ENCODE peak calls at places on chromosomes 13 and 19, in five cellular contexts. M is SK-N-SH, P is GM12878, J is A549, Z is stomach. T is an unnamed sample.

GRCh38 chr19:12720851-12721655 is 2.7 kb downstream of the TNPO2 start:
- DNase-seq in M (peak; percentile 62), P (no peak), J (no peak), Z (no peak), T (no peak)

GRCh38 chr19:11446652-11447301 is 11.3 kb downstream of the PRKCSH start:
- DNase-seq in M (peak; percentile 97), P (no peak), J (peak; percentile 70), Z (peak; percentile 63), T (peak; percentile 78)

GRCh38 chr13:101520672-101521071 is 68.2 kb downstream of the ITGBL1 start:
- DNase-seq in M (no peak), P (no peak), J (no peak), Z (no peak), T (no peak)

GRCh38 chr19:41641879-41642485 is 15.1 kb upstream of the CEACAM4 start:
- DNase-seq in M (peak; percentile 78), P (peak; percentile 4), J (peak; percentile 99), Z (peak; percentile 77), T (no peak)

GRCh38 chr13:25218011-25218410 is 45.9 kb upstream of the AMER2 start:
- DNase-seq in M (no peak), P (no peak), J (no peak), Z (no peak), T (no peak)

GRCh38 chr13:37617162-37617561 is 18.6 kb upstream of the POSTN start:
- DNase-seq in M (no peak), P (no peak), J (no peak), Z (no peak), T (no peak)

GRCh38 chr13:91056746-91057145 is 290.7 kb upstream of the MIR17HG start:
- DNase-seq in M (no peak), P (peak; percentile 57), J (no peak), Z (no peak), T (no peak)

GRCh38 chr13:99974939-99975561 is 3.5 kb upstream of the ZIC5 start:
- DNase-seq in M (peak; percentile 32), P (no peak), J (no peak), Z (peak; percentile 11), T (no peak)

GRCh38 chr19:35161434-35161743 is 6.9 kb downstream of the FXYD5 start:
- DNase-seq in M (no peak), P (no peak), J (no peak), Z (no peak), T (no peak)

GRCh38 chr19:42547927-42548326 is 19.6 kb upstream of the CEACAM1 start:
- DNase-seq in M (no peak), P (no peak), J (no peak), Z (no peak), T (no peak)

GRCh38 chr19:41575998-41576397 is at the start of gene CEACAM21:
- DNase-seq in M (no peak), P (no peak), J (no peak), Z (peak; percentile 45), T (no peak)

DNA sequence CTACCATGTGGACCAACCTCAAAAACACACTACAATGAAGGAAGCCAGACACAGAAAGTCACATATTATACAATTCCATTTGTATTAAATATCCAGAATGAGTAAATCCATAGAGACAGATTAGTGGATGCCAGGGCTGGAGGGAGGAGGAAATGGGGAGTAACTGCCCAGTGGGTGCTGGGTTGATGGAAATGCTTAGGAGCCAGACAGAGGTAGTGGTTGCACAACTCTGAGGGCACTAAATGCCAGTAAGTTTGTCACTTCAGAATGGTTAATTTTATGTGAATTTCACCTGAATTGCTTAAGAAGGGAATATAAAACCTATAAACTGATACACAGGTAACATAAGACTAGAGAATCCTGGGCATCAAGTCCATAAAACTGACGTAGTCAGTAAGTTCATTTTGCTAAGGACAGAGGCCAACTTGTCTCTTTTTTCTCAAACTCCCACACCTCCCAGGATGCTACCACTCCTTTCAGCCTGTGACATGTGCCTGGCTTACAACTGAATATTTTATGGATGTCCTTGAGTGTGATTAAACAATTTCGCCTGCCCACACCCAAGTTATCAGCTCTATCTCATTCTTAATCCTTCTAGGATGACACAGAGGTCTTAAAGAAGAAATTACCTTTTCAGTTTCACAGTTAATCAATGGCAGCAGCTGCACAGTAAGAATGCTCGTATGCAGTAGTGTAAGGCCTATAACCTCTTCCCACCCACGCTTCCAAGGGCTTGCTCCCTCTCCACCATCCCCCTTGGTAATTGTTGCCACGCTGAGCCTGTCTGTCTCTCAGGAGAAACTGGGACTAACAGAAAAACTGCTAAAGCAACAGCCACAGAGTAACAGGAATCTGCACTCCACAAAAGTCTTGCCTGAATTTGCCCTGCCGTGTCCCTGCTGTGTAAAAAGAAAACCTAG is 5.9 kb upstream of the MLNR start:
- DNase-seq in M (no peak), P (no peak), J (no peak), Z (no peak), T (no peak)
- H3K27ac ChIP-seq in M (no peak overlapping the region), P (no peak overlapping the region), J (no peak overlapping the region), Z (no peak overlapping the region), T (no peak overlapping the region)

GRCh38 chr19:44765949-44766335 is 11.7 kb upstream of the CBLC start:
- DNase-seq in M (no peak), P (no peak), J (no peak), Z (no peak), T (no peak)

GRCh38 chr19:44774614-44775013 is 3.1 kb upstream of the CBLC start:
- DNase-seq in M (no peak), P (no peak), J (no peak), Z (no peak), T (no peak)

GRCh38 chr19:44767295-44768180 is 10.2 kb upstream of the CBLC start:
- DNase-seq in M (no peak), P (no peak), J (no peak), Z (no peak), T (no peak)

GRCh38 chr19:44772969-44773368 is 4.7 kb upstream of the CBLC start:
- DNase-seq in M (no peak), P (no peak), J (no peak), Z (no peak), T (no peak)

DNA sequence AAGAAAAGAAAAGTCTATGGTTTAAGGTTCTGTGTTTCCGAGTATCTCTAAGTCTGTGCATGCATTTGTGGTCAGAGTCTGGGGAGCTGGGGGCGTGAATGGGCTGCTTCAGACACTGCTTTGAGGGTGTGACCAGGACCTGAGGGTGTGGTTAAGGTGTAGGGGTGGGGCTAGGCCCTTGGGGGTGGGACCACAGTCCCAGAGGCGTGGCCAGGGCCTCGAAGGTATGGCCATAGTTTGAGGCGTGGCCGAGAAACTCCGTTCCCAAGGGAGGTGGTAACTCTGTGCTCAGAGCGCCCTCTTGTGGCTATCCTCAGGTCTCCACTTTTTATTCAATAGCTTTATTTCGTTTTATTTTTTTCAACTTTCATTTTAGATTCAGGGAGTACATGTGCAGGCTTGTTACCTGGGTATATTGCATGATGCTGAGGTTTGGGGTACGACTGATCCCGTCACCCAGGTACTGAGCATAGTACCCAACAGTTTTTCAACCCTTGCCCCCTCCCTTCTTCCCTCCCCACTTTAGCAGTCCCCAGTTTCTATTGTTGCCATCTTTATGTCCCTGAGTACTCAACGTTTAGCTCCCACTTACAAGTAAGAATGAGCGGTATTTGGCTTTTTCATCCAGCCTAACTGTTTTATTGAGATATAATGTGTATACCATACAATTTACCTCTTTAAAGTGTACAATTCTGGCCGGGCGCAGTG is 7.0 kb upstream of the CBLC start:
- DNase-seq in M (peak; percentile 94), P (peak; percentile 97), J (peak; percentile 99), Z (peak; percentile 98), T (peak; percentile 94)
- TF ChIP-seq EP300 in M (no peak), P (no peak), J (no peak), Z (no peak), T (no peak)

DNA sequence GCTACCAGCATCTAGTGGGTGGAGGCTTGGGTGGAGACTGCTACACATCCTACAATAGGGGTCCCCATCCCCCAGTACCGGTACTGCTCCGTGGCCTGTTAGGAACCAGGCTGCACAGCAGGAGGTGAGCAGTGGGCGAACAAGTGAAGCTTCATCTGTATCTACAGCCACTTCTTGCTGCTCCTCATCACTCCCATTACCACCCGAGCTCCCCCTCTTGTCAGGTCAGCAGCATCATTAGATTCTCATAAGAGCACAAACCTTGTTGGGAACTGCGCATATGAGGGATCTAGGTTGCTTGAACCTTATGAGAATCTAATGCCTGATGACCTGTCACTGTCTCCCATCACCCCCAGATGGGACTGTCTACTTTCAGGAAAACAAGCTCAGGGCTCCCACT is 37.0 kb downstream of the NWD1 start:
- DNase-seq in M (no peak), P (no peak), J (no peak), Z (no peak), T (no peak)
- H3K4me1 ChIP-seq in M (no peaks in the 10 kb centered on the region), P (no peaks in the 10 kb centered on the region), J (no peaks in the 10 kb centered on the region), Z (no peaks in the 10 kb centered on the region), T (no peaks in the 10 kb centered on the region)

GRCh38 chr13:44622259-44622658 is 46.1 kb upstream of the TSC22D1 start:
- DNase-seq in M (no peak), P (no peak), J (peak; percentile 3), Z (no peak), T (no peak)

GRCh38 chr13:44618326-44618725 is 42.2 kb upstream of the TSC22D1 start:
- DNase-seq in M (no peak), P (no peak), J (no peak), Z (no peak), T (no peak)

GRCh38 chr13:44619651-44620050 is 43.5 kb upstream of the TSC22D1 start:
- DNase-seq in M (no peak), P (no peak), J (no peak), Z (no peak), T (no peak)

GRCh38 chr13:44617648-44618047 is 41.5 kb upstream of the TSC22D1 start:
- DNase-seq in M (no peak), P (no peak), J (no peak), Z (no peak), T (no peak)

GRCh38 chr13:44620057-44620456 is 43.9 kb upstream of the TSC22D1 start:
- DNase-seq in M (no peak), P (no peak), J (no peak), Z (no peak), T (no peak)
- H3K27ac ChIP-seq in M (peak overlapping the region; percentile 34), P (no peak overlapping the region), J (no peak overlapping the region), Z (no peak overlapping the region), T (no peak overlapping the region)

DNA sequence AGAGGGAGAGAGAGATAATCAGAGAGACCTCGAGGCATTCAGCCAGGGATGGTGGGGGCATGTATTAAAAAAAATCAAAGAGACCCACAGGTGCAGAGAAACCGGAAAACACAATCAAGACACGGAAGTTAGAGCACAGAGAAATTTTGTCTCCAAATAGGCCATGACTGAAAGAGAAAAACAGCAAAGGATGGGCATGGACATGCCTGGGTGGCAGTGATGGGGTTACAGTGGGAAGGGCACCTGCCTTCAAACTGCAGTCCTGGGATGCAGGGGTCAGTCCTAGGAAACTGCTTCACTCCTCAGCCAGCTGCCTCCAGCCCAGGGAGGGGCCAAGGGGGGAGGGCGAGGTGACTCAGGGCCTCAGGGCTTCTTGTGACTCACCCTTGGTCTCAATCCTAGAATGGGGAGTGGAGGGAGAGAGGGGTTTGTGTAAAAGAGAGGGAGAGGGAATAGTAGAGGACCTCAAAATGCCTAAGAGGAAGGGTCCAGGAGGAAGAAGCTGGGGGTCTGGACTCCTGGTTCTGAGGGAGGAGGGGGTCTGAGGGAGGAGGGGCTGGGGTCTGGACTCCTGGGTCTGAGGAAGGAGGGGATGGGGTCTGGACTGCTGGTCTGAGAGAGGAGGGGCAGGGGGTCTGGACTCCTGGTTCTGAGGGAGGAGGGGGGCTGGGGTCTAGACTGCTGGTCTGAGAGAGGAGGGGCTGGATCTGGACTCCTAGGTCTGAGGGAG is 3.6 kb upstream of the KCNN4 start:
- DNase-seq in M (no peak), P (no peak), J (peak; percentile 92), Z (peak; percentile 62), T (no peak)
- TF ChIP-seq EP300 in M (peak; percentile 62), P (no peak), J (no peak), Z (no peak), T (no peak)

GRCh38 chr13:114141261-114141996 is 9.0 kb upstream of the RASA3 start:
- DNase-seq in M (no peak), P (no peak), J (no peak), Z (no peak), T (peak; percentile 17)
- H3K4me1 ChIP-seq in M (no peaks in the 10 kb centered on the region), P (peaks cover 35% of the 10 kb centered on the region), J (peaks cover 7% of the 10 kb centered on the region), Z (peaks cover 4% of the 10 kb centered on the region), T (no peaks in the 10 kb centered on the region)